ENCODE peak calls at places on chromosome 10, in four cellular contexts. H, L, X and A are unnamed samples.

GRCh38 chr10:44982114-44982460 is 3.5 kb upstream of the DEPP1 start:
- DNase-seq in H (no peak), L (no peak), X (no peak), A (no peak)

GRCh38 chr10:94219829-94220228 is 142.9 kb downstream of the NOC3L start:
- DNase-seq in H (peak; percentile 69), L (no peak), X (no peak), A (no peak)

GRCh38 chr10:99328579-99329237 is 448 bp upstream of the CNNM1 start:
- DNase-seq in H (peak; percentile 7), L (no peak), X (no peak), A (peak; percentile 35)

GRCh38 chr10:88848499-88848898 is 3.1 kb downstream of the ANKRD22 start:
- DNase-seq in H (peak; percentile 87), L (peak; percentile 18), X (no peak), A (no peak)

GRCh38 chr10:132544744-132545658 is 7.4 kb downstream of the INPP5A start:
- DNase-seq in H (no peak), L (no peak), X (no peak), A (no peak)

GRCh38 chr10:73773152-73773879 is 8.5 kb upstream of the CHCHD1 start:
- DNase-seq in H (peak; percentile 13), L (no peak), X (no peak), A (no peak)

GRCh38 chr10:36492590-36493510 is 632.5 kb upstream of the ANKRD30A start:
- DNase-seq in H (peak; percentile 84), L (no peak), X (no peak), A (no peak)

GRCh38 chr10:98321203-98321780 is 53.3 kb upstream of the LOXL4 start:
- DNase-seq in H (no peak), L (no peak), X (no peak), A (peak; percentile 51)

GRCh38 chr10:44828515-44829142 is 82.5 kb upstream of the TMEM72 start:
- DNase-seq in H (peak; percentile 54), L (no peak), X (no peak), A (no peak)

GRCh38 chr10:35459449-35459847 is 123.1 kb downstream of the CCNY start:
- DNase-seq in H (no peak), L (no peak), X (no peak), A (no peak)

GRCh38 chr10:124346831-124347230 is 71.9 kb downstream of the OAT start:
- DNase-seq in H (no peak), L (no peak), X (no peak), A (no peak)

GRCh38 chr10:102504179-102504975 is 605 bp downstream of the SUFU start:
- DNase-seq in H (peak; percentile 45), L (no peak), X (peak; percentile 53), A (peak; percentile 76)

GRCh38 chr10:35661236-35661635 is 19.1 kb upstream of the FZD8 start:
- DNase-seq in H (no peak), L (no peak), X (no peak), A (no peak)

GRCh38 chr10:126421745-126422144 is 33.5 kb upstream of the ADAM12 start:
- DNase-seq in H (peak; percentile 90), L (no peak), X (no peak), A (no peak)

GRCh38 chr10:118793545-118793944 is 38.8 kb upstream of the CACUL1 start:
- DNase-seq in H (no peak), L (no peak), X (no peak), A (no peak)

GRCh38 chr10:10320981-10321380 is 696.7 kb upstream of the CELF2 start:
- DNase-seq in H (peak; percentile 71), L (no peak), X (no peak), A (no peak)

GRCh38 chr10:72889391-72889831 is 4.1 kb upstream of the OIT3 start:
- DNase-seq in H (peak; percentile 49), L (no peak), X (no peak), A (no peak)

GRCh38 chr10:129853236-129853946 is 110.7 kb downstream of the EBF3 start:
- DNase-seq in H (peak; percentile 1), L (no peak), X (no peak), A (peak; percentile 32)

GRCh38 chr10:76871697-76872295 is 765.8 kb downstream of the KCNMA1 start:
- DNase-seq in H (no peak), L (no peak), X (no peak), A (no peak)

GRCh38 chr10:103637855-103638561 is 144.5 kb downstream of the NEURL1 start:
- DNase-seq in H (peak; percentile 92), L (no peak), X (no peak), A (no peak)

GRCh38 chr10:88960854-88961253 is 8.3 kb upstream of the ACTA2 start:
- DNase-seq in H (no peak), L (no peak), X (no peak), A (no peak)

GRCh38 chr10:68897336-68897741 is 3.8 kb upstream of the DDX50 start:
- DNase-seq in H (peak; percentile 77), L (peak; percentile 48), X (peak; percentile 38), A (peak; percentile 81)

GRCh38 chr10:73889014-73889413 is 14.7 kb upstream of the CAMK2G start:
- DNase-seq in H (peak; percentile 78), L (peak; percentile 63), X (no peak), A (peak; percentile 65)

GRCh38 chr10:85280014-85280413 is 951.6 kb downstream of the CCSER2 start:
- DNase-seq in H (no peak), L (no peak), X (no peak), A (peak; percentile 90)

GRCh38 chr10:14047431-14047830 is 283.3 kb downstream of the FRMD4A start:
- DNase-seq in H (no peak), L (no peak), X (no peak), A (no peak)

GRCh38 chr10:14698487-14699170 is 76.1 kb downstream of the FAM107B start:
- DNase-seq in H (peak; percentile 83), L (no peak), X (peak; percentile 16), A (peak; percentile 18)

GRCh38 chr10:28996947-28997551 is 291.8 kb upstream of the LYZL1 start:
- DNase-seq in H (peak; percentile 36), L (no peak), X (no peak), A (no peak)

GRCh38 chr10:3773465-3774017 is 11.5 kb downstream of the KLF6 start:
- DNase-seq in H (peak; percentile 44), L (no peak), X (no peak), A (peak; percentile 22)

GRCh38 chr10:35635576-35635975 is 6.5 kb downstream of the FZD8 start:
- DNase-seq in H (peak; percentile 74), L (peak; percentile 57), X (peak; percentile 74), A (peak; percentile 83)

GRCh38 chr10:60425392-60426110 is 35.9 kb upstream of the ANK3 start:
- DNase-seq in H (peak; percentile 67), L (no peak), X (no peak), A (no peak)

GRCh38 chr10:45470098-45471012 is 96.3 kb downstream of the ALOX5 start:
- DNase-seq in H (peak; percentile 87), L (no peak), X (no peak), A (peak; percentile 86)

GRCh38 chr10:79105818-79106217 is 37.1 kb downstream of the ZMIZ1 start:
- DNase-seq in H (no peak), L (no peak), X (no peak), A (no peak)

GRCh38 chr10:76124230-76124629 is 692.8 kb downstream of the LRMDA start:
- DNase-seq in H (no peak), L (no peak), X (no peak), A (no peak)

GRCh38 chr10:131778842-131779241 is 122.0 kb upstream of the PPP2R2D start:
- DNase-seq in H (no peak), L (no peak), X (no peak), A (no peak)

DNA sequence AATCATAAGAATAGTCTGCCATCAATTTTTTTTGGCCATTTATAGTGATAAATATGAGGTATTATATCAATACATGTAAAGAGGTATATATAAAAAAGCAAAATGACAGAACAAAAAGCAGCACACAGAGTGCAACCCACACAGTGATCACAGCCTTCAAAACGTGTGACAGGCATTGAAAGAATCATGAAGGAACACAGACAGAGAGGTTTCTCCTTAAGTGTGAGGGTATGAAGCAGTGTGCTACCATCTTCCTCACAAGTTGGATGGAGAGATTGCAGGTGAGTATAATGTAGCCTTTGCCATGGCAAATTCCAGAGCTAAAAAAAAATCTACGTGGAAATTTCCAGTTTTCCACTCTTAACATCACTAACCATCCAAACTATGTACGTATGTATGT is 19.6 kb upstream of the EPC1 start:
- DNase-seq in H (no peak), L (no peak), X (no peak), A (no peak)
- H3K4me1 ChIP-seq in H (no peaks in the 10 kb centered on the region), L (no peaks in the 10 kb centered on the region), X (peaks cover 3% of the 10 kb centered on the region), A (peaks cover 3% of the 10 kb centered on the region)

GRCh38 chr10:110110338-110110737 is 97.1 kb upstream of the MXI1 start:
- DNase-seq in H (no peak), L (no peak), X (no peak), A (no peak)
- H3K9ac ChIP-seq in H (no peak overlapping the region), L (no peak overlapping the region), X (no peak overlapping the region), A (no peak overlapping the region)

GRCh38 chr10:104796817-104797216 is 155.7 kb downstream of the SORCS3 start:
- DNase-seq in H (no peak), L (no peak), X (no peak), A (no peak)
- H3K4me1 ChIP-seq in H (no peaks in the 10 kb centered on the region), L (no peaks in the 10 kb centered on the region), X (no peaks in the 10 kb centered on the region), A (no peaks in the 10 kb centered on the region)

GRCh38 chr10:30819306-30820190 is 190.0 kb upstream of the LYZL2 start:
- DNase-seq in H (peak; percentile 88), L (no peak), X (no peak), A (no peak)

GRCh38 chr10:30821994-30822692 is 192.6 kb upstream of the LYZL2 start:
- DNase-seq in H (no peak), L (no peak), X (no peak), A (no peak)

GRCh38 chr10:30818854-30819253 is 189.3 kb upstream of the LYZL2 start:
- DNase-seq in H (no peak), L (no peak), X (no peak), A (no peak)

GRCh38 chr10:30821269-30821993 is 191.9 kb upstream of the LYZL2 start:
- DNase-seq in H (no peak), L (no peak), X (no peak), A (peak; percentile 61)

DNA sequence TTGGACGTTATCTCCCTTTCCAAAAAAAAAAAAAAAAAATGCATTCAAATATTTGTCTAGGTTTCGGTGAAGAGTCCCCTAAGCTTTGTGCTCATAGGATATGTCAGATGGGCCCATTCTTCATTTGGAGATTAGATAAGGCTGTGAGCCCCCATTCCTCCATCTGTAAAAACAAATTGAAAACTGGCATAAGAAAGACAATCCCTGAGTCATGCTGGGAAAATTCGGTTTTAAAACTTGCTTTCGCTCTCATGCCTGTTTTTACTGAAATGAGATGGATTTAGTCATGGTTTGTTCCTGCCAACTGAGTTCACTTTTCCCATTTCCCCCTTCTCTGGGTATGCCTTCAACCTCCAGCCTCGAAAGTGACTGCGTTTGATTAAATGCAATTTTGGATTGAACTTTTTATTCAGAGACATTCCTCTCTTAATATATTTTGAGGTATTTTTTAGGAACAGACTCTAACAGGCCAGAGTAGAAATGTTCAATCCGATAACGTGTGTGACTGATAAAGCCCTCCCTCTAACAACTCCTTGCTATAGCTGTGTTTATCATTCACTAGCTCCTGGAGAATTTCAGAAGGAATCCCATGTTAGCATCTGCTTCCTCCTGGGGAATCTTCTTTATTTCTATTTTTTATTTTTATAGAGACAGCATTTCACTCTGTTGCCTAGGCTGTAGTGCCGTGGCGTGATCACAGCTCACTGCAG is 190.9 kb upstream of the LYZL2 start:
- DNase-seq in H (peak; percentile 95), L (no peak), X (no peak), A (no peak)
- H3K9ac ChIP-seq in H (peak overlapping the region; percentile 47), L (no peak overlapping the region), X (no peak overlapping the region), A (no peak overlapping the region)